ENCODE peak calls at places on chromosomes 5 and 9, in four cellular contexts. One of them, this sample, is unnamed.

GRCh38 chr5:123283031-123283430 is 140.2 kb downstream of the CEP120 start:
- DNase-seq in HepG2: no peak
- DNase-seq in K562: no peak
- DNase-seq in GM12878: no peak
- DNase-seq in this sample: no peak

GRCh38 chr5:9239626-9240025 is 306.2 kb downstream of the SEMA5A start:
- DNase-seq in HepG2: no peak
- DNase-seq in K562: no peak
- DNase-seq in GM12878: no peak
- DNase-seq in this sample: no peak

GRCh38 chr5:148912714-148913398 is 86.4 kb downstream of the ADRB2 start:
- DNase-seq in HepG2: peak; percentile 16
- DNase-seq in K562: no peak
- DNase-seq in GM12878: no peak
- DNase-seq in this sample: peak; percentile 55

GRCh38 chr5:115842089-115842881 is 550 bp downstream of the AP3S1 start:
- DNase-seq in HepG2: peak; percentile 65
- DNase-seq in K562: no peak
- DNase-seq in GM12878: no peak
- DNase-seq in this sample: no peak

GRCh38 chr9:130022566-130023146 is 20.3 kb downstream of the FNBP1 start:
- DNase-seq in HepG2: no peak
- DNase-seq in K562: no peak
- DNase-seq in GM12878: no peak
- DNase-seq in this sample: no peak

GRCh38 chr5:172773481-172774469 is 2.8 kb upstream of the DUSP1 start:
- DNase-seq in HepG2: no peak
- DNase-seq in K562: no peak
- DNase-seq in GM12878: no peak
- DNase-seq in this sample: no peak

GRCh38 chr5:157180374-157181264 is at the start of gene ITK:
- DNase-seq in HepG2: no peak
- DNase-seq in K562: no peak
- DNase-seq in GM12878: no peak
- DNase-seq in this sample: no peak

GRCh38 chr5:180873628-180874520 is 12.8 kb upstream of the ZFP62 start:
- DNase-seq in HepG2: no peak
- DNase-seq in K562: peak; percentile 71
- DNase-seq in GM12878: peak; percentile 36
- DNase-seq in this sample: no peak

GRCh38 chr5:157108961-157109360 is at the start of gene HAVCR2:
- DNase-seq in HepG2: no peak
- DNase-seq in K562: no peak
- DNase-seq in GM12878: peak; percentile 83
- DNase-seq in this sample: no peak

GRCh38 chr9:19481971-19482404 is 73.2 kb downstream of the ACER2 start:
- DNase-seq in HepG2: no peak
- DNase-seq in K562: no peak
- DNase-seq in GM12878: no peak
- DNase-seq in this sample: no peak

GRCh38 chr9:91902465-91903125 is 47.4 kb downstream of the ROR2 start:
- DNase-seq in HepG2: no peak
- DNase-seq in K562: no peak
- DNase-seq in GM12878: no peak
- DNase-seq in this sample: no peak

GRCh38 chr5:37071901-37072581 is 177.1 kb downstream of the CPLANE1 start:
- DNase-seq in HepG2: peak; percentile 61
- DNase-seq in K562: no peak
- DNase-seq in GM12878: no peak
- DNase-seq in this sample: no peak

GRCh38 chr5:134227259-134227658 is 1.4 kb upstream of the PPP2CA start:
- DNase-seq in HepG2: peak; percentile 25
- DNase-seq in K562: peak; percentile 39
- DNase-seq in GM12878: no peak
- DNase-seq in this sample: peak; percentile 53

GRCh38 chr5:72281764-72282499 is 38.1 kb downstream of the MRPS27 start:
- DNase-seq in HepG2: peak; percentile 35
- DNase-seq in K562: peak; percentile 19
- DNase-seq in GM12878: no peak
- DNase-seq in this sample: no peak
- TF ChIP-seq CBFB in HepG2: no peak
- TF ChIP-seq CBFB in K562: no peak
- TF ChIP-seq CBFB in GM12878: no peak
- TF ChIP-seq CBFB in this sample: no peak

GRCh38 chr5:15500326-15500958 is 462 bp downstream of the FBXL7 start:
- DNase-seq in HepG2: no peak
- DNase-seq in K562: no peak
- DNase-seq in GM12878: no peak
- DNase-seq in this sample: peak; percentile 45

GRCh38 chr5:15496886-15497285 is 3.1 kb upstream of the FBXL7 start:
- DNase-seq in HepG2: no peak
- DNase-seq in K562: no peak
- DNase-seq in GM12878: no peak
- DNase-seq in this sample: no peak

GRCh38 chr5:15501057-15501791 is 1.2 kb downstream of the FBXL7 start:
- DNase-seq in HepG2: no peak
- DNase-seq in K562: no peak
- DNase-seq in GM12878: no peak
- DNase-seq in this sample: peak; percentile 69

GRCh38 chr5:15502208-15502607 is 2.2 kb downstream of the FBXL7 start:
- DNase-seq in HepG2: no peak
- DNase-seq in K562: no peak
- DNase-seq in GM12878: no peak
- DNase-seq in this sample: no peak

GRCh38 chr5:15499528-15500325 is at the start of gene FBXL7:
- DNase-seq in HepG2: peak; percentile 4
- DNase-seq in K562: no peak
- DNase-seq in GM12878: no peak
- DNase-seq in this sample: peak; percentile 83
- TF ChIP-seq CREM in HepG2: no peak
- TF ChIP-seq CREM in K562: no peak
- TF ChIP-seq CREM in GM12878: no peak
- TF ChIP-seq CREM in this sample: peak; percentile 50

GRCh38 chr5:88746438-88746882 is 136.5 kb downstream of the MEF2C start:
- DNase-seq in HepG2: no peak
- DNase-seq in K562: no peak
- DNase-seq in GM12878: peak; percentile 76
- DNase-seq in this sample: no peak

GRCh38 chr5:88743231-88743879 is 139.6 kb downstream of the MEF2C start:
- DNase-seq in HepG2: no peak
- DNase-seq in K562: peak; percentile 32
- DNase-seq in GM12878: no peak
- DNase-seq in this sample: no peak

GRCh38 chr5:88748670-88749069 is 134.3 kb downstream of the MEF2C start:
- DNase-seq in HepG2: no peak
- DNase-seq in K562: no peak
- DNase-seq in GM12878: no peak
- DNase-seq in this sample: no peak

GRCh38 chr5:88741964-88742363 is 141.0 kb downstream of the MEF2C start:
- DNase-seq in HepG2: no peak
- DNase-seq in K562: no peak
- DNase-seq in GM12878: no peak
- DNase-seq in this sample: no peak

GRCh38 chr5:88745093-88745696 is 137.8 kb downstream of the MEF2C start:
- DNase-seq in HepG2: no peak
- DNase-seq in K562: no peak
- DNase-seq in GM12878: no peak
- DNase-seq in this sample: no peak
- TF ChIP-seq CBFB in HepG2: no peak
- TF ChIP-seq CBFB in K562: no peak
- TF ChIP-seq CBFB in GM12878: no peak
- TF ChIP-seq CBFB in this sample: no peak

DNA sequence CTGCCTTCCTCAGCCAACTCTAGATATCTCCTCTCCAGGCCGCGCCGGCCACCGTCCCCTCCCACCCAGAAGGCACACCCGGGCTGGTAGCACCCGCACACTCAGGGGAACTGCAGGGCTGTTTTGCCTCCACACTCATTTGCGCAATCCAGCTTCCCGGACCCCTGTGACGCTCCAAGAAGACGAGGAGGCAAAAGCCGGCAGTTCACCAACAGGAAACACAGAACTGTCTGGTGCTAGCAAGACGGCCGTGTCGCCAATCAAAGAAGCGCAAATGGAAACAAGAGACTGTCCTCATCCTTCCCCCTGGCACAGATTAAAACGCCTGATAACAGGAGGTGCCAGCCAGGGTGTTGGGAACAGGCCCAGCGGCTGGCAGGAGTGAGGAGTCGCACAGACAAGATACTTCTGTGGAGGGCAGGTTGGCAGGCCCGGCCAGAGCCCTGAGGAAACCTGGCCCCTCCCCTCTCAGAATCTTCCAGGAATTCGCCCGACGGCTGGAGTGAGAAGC is 7.8 kb downstream of the AGPAT2 start:
- DNase-seq in HepG2: no peak
- DNase-seq in K562: no peak
- DNase-seq in GM12878: no peak
- DNase-seq in this sample: no peak
- TF ChIP-seq CREM in HepG2: no peak
- TF ChIP-seq CREM in K562: no peak
- TF ChIP-seq CREM in GM12878: no peak
- TF ChIP-seq CREM in this sample: no peak

GRCh38 chr5:84382363-84383295 is 2.1 kb downstream of the EDIL3 start:
- DNase-seq in HepG2: no peak
- DNase-seq in K562: no peak
- DNase-seq in GM12878: no peak
- DNase-seq in this sample: peak; percentile 72

GRCh38 chr5:84383296-84383815 is 1.3 kb downstream of the EDIL3 start:
- DNase-seq in HepG2: no peak
- DNase-seq in K562: no peak
- DNase-seq in GM12878: no peak
- DNase-seq in this sample: no peak

GRCh38 chr5:84379749-84380148 is 4.9 kb downstream of the EDIL3 start:
- DNase-seq in HepG2: no peak
- DNase-seq in K562: no peak
- DNase-seq in GM12878: no peak
- DNase-seq in this sample: no peak

GRCh38 chr5:84383816-84384603 is 670 bp downstream of the EDIL3 start:
- DNase-seq in HepG2: no peak
- DNase-seq in K562: no peak
- DNase-seq in GM12878: no peak
- DNase-seq in this sample: peak; percentile 76

GRCh38 chr5:84381501-84382362 is 2.9 kb downstream of the EDIL3 start:
- DNase-seq in HepG2: no peak
- DNase-seq in K562: no peak
- DNase-seq in GM12878: no peak
- DNase-seq in this sample: no peak
- TF ChIP-seq CBFB in HepG2: no peak
- TF ChIP-seq CBFB in K562: no peak
- TF ChIP-seq CBFB in GM12878: no peak
- TF ChIP-seq CBFB in this sample: no peak

DNA sequence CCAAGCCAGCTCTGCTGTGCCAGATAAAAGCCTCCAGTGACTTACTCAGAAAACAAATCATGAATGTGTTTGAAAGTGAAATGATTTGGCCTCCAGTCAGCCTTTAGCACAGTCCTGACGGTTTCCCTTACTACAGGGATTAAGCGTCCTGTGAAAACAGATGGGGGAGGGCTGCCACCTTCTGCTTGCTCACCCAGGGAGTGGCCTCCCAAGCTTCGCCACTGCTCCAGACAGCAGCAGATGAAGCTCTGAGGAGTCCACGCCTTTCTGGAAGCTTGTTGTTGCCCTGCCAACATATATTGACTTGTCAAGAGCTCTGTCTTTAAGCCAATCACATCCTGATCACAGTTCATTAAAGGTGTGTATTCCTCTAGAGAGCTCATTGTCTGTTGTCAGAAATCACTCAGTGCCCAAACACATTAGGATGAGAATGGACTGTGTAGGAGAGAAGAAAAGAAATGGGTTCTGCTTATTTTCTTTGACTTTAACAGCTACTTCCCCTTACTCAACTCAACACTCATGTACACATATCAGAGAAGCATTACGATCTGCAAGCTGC is 4.9 kb upstream of the FYB1 start:
- DNase-seq in HepG2: no peak
- DNase-seq in K562: peak; percentile 45
- DNase-seq in GM12878: no peak
- DNase-seq in this sample: no peak
- TF ChIP-seq CREM in HepG2: no peak
- TF ChIP-seq CREM in K562: no peak
- TF ChIP-seq CREM in GM12878: no peak
- TF ChIP-seq CREM in this sample: no peak

GRCh38 chr9:123998970-123999621 is 12.5 kb upstream of the LHX2 start:
- DNase-seq in HepG2: no peak
- DNase-seq in K562: no peak
- DNase-seq in GM12878: no peak
- DNase-seq in this sample: peak; percentile 38

GRCh38 chr9:123998278-123998925 is 13.2 kb upstream of the LHX2 start:
- DNase-seq in HepG2: no peak
- DNase-seq in K562: no peak
- DNase-seq in GM12878: no peak
- DNase-seq in this sample: no peak

GRCh38 chr9:124000161-124000783 is 11.3 kb upstream of the LHX2 start:
- DNase-seq in HepG2: no peak
- DNase-seq in K562: no peak
- DNase-seq in GM12878: no peak
- DNase-seq in this sample: peak; percentile 24

GRCh38 chr9:124000784-124001444 is 10.7 kb upstream of the LHX2 start:
- DNase-seq in HepG2: no peak
- DNase-seq in K562: no peak
- DNase-seq in GM12878: no peak
- DNase-seq in this sample: no peak

DNA sequence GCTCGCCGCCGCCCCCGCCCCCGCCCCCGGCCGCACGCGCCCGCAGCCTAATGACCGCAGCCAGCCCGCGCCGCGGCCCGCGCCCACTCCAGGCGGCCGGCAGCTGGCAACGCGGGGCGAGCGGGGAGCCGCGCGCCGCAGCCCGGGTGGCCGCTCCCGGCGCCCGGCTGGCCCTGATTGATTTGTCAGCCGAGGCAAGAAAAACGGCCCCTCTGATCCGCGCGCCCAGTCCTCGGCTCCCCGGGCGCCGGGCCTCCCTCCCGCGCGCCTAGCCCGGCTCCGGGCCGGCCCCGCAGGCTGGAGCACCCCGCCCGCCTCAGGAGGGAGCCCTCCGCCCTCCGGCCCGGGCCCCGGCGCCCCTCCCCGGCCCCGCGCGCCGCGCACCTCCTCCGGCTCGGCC is 11.9 kb upstream of the LHX2 start:
- DNase-seq in HepG2: no peak
- DNase-seq in K562: no peak
- DNase-seq in GM12878: no peak
- DNase-seq in this sample: no peak
- TF ChIP-seq CBFB in HepG2: no peak
- TF ChIP-seq CBFB in K562: no peak
- TF ChIP-seq CBFB in GM12878: no peak
- TF ChIP-seq CBFB in this sample: no peak

This sample was measured in WTC11.